ENCODE peak calls at places on chromosomes 3 and 15, in five cellular contexts. U is CD4-positive, alpha-beta T cell; Z is NCI-H1417; E is endodermal cell; C is NCI-H1436. F is an unnamed sample.

GRCh38 chr15:101050647-101051290 is 131.6 kb downstream of the LRRK1 start:
- DNase-seq in E (peak), Z (no peak), U (no peak), C (no peak), F (peak)

GRCh38 chr3:115478359-115478758 is 145.0 kb upstream of the GAP43 start:
- DNase-seq in C (no peak), Z (no peak), E (no peak), U (no peak), F (no peak)

GRCh38 chr3:188900421-188900941 is 271.3 kb upstream of the TPRG1 start:
- DNase-seq in E (no peak), U (no peak), Z (no peak), C (no peak), F (no peak)

GRCh38 chr3:141401584-141402475 is 33.5 kb downstream of the ZBTB38 start:
- DNase-seq in Z (peak), E (peak), U (peak), C (no peak), F (peak)

GRCh38 chr3:160401301-160402095 is 2.0 kb downstream of the SMC4 start:
- DNase-seq in U (no peak), C (no peak), E (no peak), Z (peak), F (no peak)

GRCh38 chr3:150763841-150764483 is 993 bp upstream of the SIAH2 start:
- DNase-seq in C (peak), E (peak), Z (peak), U (peak), F (peak)

GRCh38 chr3:167823738-167824137 is 88.2 kb downstream of the SERPINI1 start:
- DNase-seq in Z (no peak), E (no peak), U (no peak), C (no peak), F (no peak)

GRCh38 chr3:122100591-122101491 is 45.7 kb downstream of the CD86 start:
- DNase-seq in E (no peak), C (peak), Z (peak), U (no peak), F (no peak)

GRCh38 chr15:101607102-101607501 is 45.1 kb downstream of the TM2D3 start:
- DNase-seq in C (no peak), Z (no peak), E (no peak), U (no peak), F (no peak)

GRCh38 chr3:124557433-124558232 is 172.6 kb upstream of the UMPS start:
- DNase-seq in Z (no peak), C (no peak), E (peak), U (no peak), F (no peak)

GRCh38 chr3:117131259-117131658 is 421.7 kb downstream of the TUSC7 start:
- DNase-seq in E (no peak), U (no peak), Z (peak), C (no peak), F (no peak)

GRCh38 chr3:32913790-32914446 is 37.5 kb upstream of the CCR4 start:
- DNase-seq in U (no peak), C (no peak), Z (no peak), E (no peak), F (no peak)

GRCh38 chr3:157938154-157938774 is 168.0 kb downstream of the SHOX2 start:
- DNase-seq in C (no peak), E (no peak), Z (no peak), U (no peak), F (no peak)

GRCh38 chr3:138114988-138115971 is at the start of gene DZIP1L:
- DNase-seq in U (peak), E (peak), Z (peak), C (no peak), F (peak)

GRCh38 chr15:101615986-101616848 is 36.0 kb downstream of the TM2D3 start:
- DNase-seq in U (no peak), C (no peak), Z (peak), E (peak), F (peak)

GRCh38 chr3:169744332-169745054 is 20.4 kb downstream of the TERC start:
- DNase-seq in Z (no peak), C (peak), E (no peak), U (no peak), F (no peak)

GRCh38 chr3:13307041-13307440 is 113.1 kb downstream of the NUP210 start:
- DNase-seq in U (no peak), Z (no peak), C (no peak), E (no peak), F (no peak)

GRCh38 chr3:193452338-193452737 is 73.8 kb upstream of the ATP13A5 start:
- DNase-seq in Z (peak), C (peak), E (no peak), U (no peak), F (no peak)

GRCh38 chr3:183554377-183554776 is 1.1 kb downstream of the KLHL6 start:
- DNase-seq in E (no peak), U (no peak), Z (no peak), C (no peak), F (no peak)

GRCh38 chr15:60115579-60116415 is 111.7 kb downstream of the FOXB1 start:
- DNase-seq in U (no peak), E (no peak), Z (no peak), C (no peak), F (no peak)

GRCh38 chr15:73382131-73382530 is 13.4 kb upstream of the HCN4 start:
- DNase-seq in C (no peak), E (no peak), Z (no peak), U (no peak), F (no peak)

GRCh38 chr3:14480207-14481017 is 59.7 kb downstream of the GRIP2 start:
- DNase-seq in E (peak), U (no peak), Z (no peak), C (no peak), F (no peak)

GRCh38 chr3:45942051-45942825 is 1.0 kb upstream of the CXCR6 start:
- DNase-seq in E (no peak), C (no peak), Z (no peak), U (no peak), F (no peak)

GRCh38 chr3:65195211-65195610 is 507.4 kb upstream of the ADAMTS9 start:
- DNase-seq in C (no peak), E (no peak), Z (no peak), U (no peak), F (no peak)

GRCh38 chr15:78709263-78709882 is 68.4 kb upstream of the CHRNB4 start:
- DNase-seq in U (peak), C (peak), E (peak), Z (peak), F (peak)

GRCh38 chr3:191434036-191434435 is 26.9 kb upstream of the PYDC2 start:
- DNase-seq in U (no peak), E (peak), Z (no peak), C (no peak), F (no peak)

GRCh38 chr3:194387276-194387675 is 11.8 kb downstream of the GP5 start:
- DNase-seq in E (no peak), Z (no peak), U (no peak), C (no peak), F (no peak)

GRCh38 chr15:46709461-46709860 is 1007.8 kb upstream of the SEMA6D start:
- DNase-seq in Z (no peak), U (no peak), C (no peak), E (no peak), F (no peak)

F was measured in left lobe of liver.